ENCODE peak calls at places on chromosomes 4 and X, in nine cellular contexts. B is RWPE1, N is ACHN, J is psoas muscle, U is WTC11, D is GM23338, C is NCI-H2171 treated with DMSO at 0.1 percent for 48 hours, K is head of caudate nucleus, R is NCI-H748 treated with DMSO at 0.1 percent for 48 hours. G is an unnamed sample.

GRCh38 chr4:89006307-89006706 is 50.7 kb downstream of the FAM13A start:
- DNase-seq in R (peak), N (no peak), K (no peak), D (no peak), B (no peak), C (no peak), J (no peak), U (no peak), G (no peak)

GRCh38 chr4:108175966-108176365 is 7.2 kb upstream of the LEF1 start:
- DNase-seq in U (no peak), R (no peak), B (no peak), N (no peak), D (no peak), K (no peak), C (no peak), J (no peak), G (no peak)

GRCh38 chrX:4253092-4253491 is 539.6 kb upstream of the PRKX start:
- DNase-seq in N (no peak), C (no peak), R (no peak), B (no peak), D (no peak), U (no peak), J (no peak), K (no peak), G (no peak)

GRCh38 chrX:82648062-82648461 is 860.0 kb upstream of the POU3F4 start:
- DNase-seq in J (no peak), R (no peak), D (no peak), C (no peak), N (peak), K (no peak), U (no peak), B (peak), G (no peak)

GRCh38 chrX:67543818-67544217 is at the start of gene AR:
- DNase-seq in J (peak), R (no peak), K (peak), N (no peak), B (no peak), D (peak), U (peak), C (peak), G (no peak)

GRCh38 chr4:82705881-82706280 is 92.7 kb downstream of the SCD5 start:
- DNase-seq in B (no peak), K (no peak), U (no peak), R (no peak), N (no peak), C (no peak), J (no peak), D (no peak), G (no peak)

GRCh38 chr4:6361076-6361784 is 91.6 kb downstream of the WFS1 start:
- DNase-seq in C (no peak), J (no peak), N (peak), B (no peak), K (no peak), R (no peak), U (no peak), D (no peak), G (no peak)

GRCh38 chrX:39440734-39441305 is 639.6 kb downstream of the MID1IP1 start:
- DNase-seq in B (no peak), N (no peak), C (no peak), J (no peak), U (no peak), R (no peak), D (no peak), K (no peak), G (peak)

GRCh38 chrX:153924149-153924861 is 1.8 kb downstream of the ARHGAP4 start:
- DNase-seq in K (peak), B (no peak), R (no peak), D (peak), N (peak), U (no peak), J (no peak), C (peak), G (no peak)

GRCh38 chrX:47047989-47048388 is 30.3 kb upstream of the RGN start:
- DNase-seq in U (no peak), C (no peak), D (no peak), R (no peak), K (no peak), N (no peak), J (no peak), B (no peak), G (no peak)

GRCh38 chr4:111781611-111782010 is 363.6 kb upstream of the FAM241A start:
- DNase-seq in U (no peak), J (no peak), C (no peak), B (peak), D (no peak), N (no peak), R (no peak), K (no peak), G (no peak)

GRCh38 chr4:20391224-20391623 is 139.5 kb downstream of the SLIT2 start:
- DNase-seq in B (no peak), J (no peak), D (no peak), R (no peak), C (no peak), N (no peak), U (no peak), K (no peak), G (no peak)